ENCODE peak calls at places on chromosomes 1 and 21, in six cellular contexts. G, F, K, Q, H and U are unnamed samples.

GRCh38 chr1:197807739-197808453 is 32.6 kb upstream of the DENND1B start:
- DNase-seq in G (no peak), F (no peak), K (no peak), Q (no peak), H (no peak), U (no peak)

GRCh38 chr1:203995228-203995627 is 77.7 kb upstream of the SOX13 start:
- DNase-seq in G (no peak), F (no peak), K (no peak), Q (no peak), H (no peak), U (no peak)

GRCh38 chr1:32094721-32095521 is 12.9 kb upstream of the KPNA6 start:
- DNase-seq in G (no peak), F (no peak), K (no peak), Q (no peak), H (no peak), U (no peak)

GRCh38 chr1:246788895-246789338 is 64.7 kb downstream of the SCCPDH start:
- DNase-seq in G (no peak), F (no peak), K (no peak), Q (no peak), H (peak), U (no peak)

GRCh38 chr1:13930151-13930550 is 230.2 kb downstream of the PRDM2 start:
- DNase-seq in G (no peak), F (no peak), K (no peak), Q (no peak), H (peak), U (no peak)

GRCh38 chr21:41706678-41707077 is 60.2 kb downstream of the RIPK4 start:
- DNase-seq in G (no peak), F (no peak), K (no peak), Q (no peak), H (no peak), U (no peak)

GRCh38 chr1:20735581-20736111 is 3.1 kb upstream of the SH2D5 start:
- DNase-seq in G (no peak), F (peak), K (no peak), Q (peak), H (no peak), U (no peak)

GRCh38 chr1:26254404-26254803 is 20.4 kb downstream of the CEP85 start:
- DNase-seq in G (no peak), F (no peak), K (no peak), Q (no peak), H (no peak), U (no peak)

GRCh38 chr1:24308365-24309015 is 10.7 kb upstream of the GRHL3 start:
- DNase-seq in G (no peak), F (no peak), K (no peak), Q (no peak), H (peak), U (no peak)

GRCh38 chr1:72282271-72282656 is at the start of gene NEGR1:
- DNase-seq in G (peak), F (peak), K (peak), Q (peak), H (peak), U (no peak)

GRCh38 chr1:205205055-205205454 is 6.4 kb downstream of the DSTYK start:
- DNase-seq in G (no peak), F (no peak), K (no peak), Q (no peak), H (no peak), U (no peak)

GRCh38 chr1:88502814-88503339 is 181.2 kb upstream of the PKN2 start:
- DNase-seq in G (no peak), F (no peak), K (no peak), Q (no peak), H (no peak), U (no peak)

GRCh38 chr1:10599194-10599861 is 124.6 kb downstream of the PEX14 start:
- DNase-seq in G (no peak), F (no peak), K (peak), Q (no peak), H (no peak), U (no peak)

GRCh38 chr1:17935230-17935629 is 172.4 kb upstream of the IGSF21 start:
- DNase-seq in G (no peak), F (no peak), K (no peak), Q (no peak), H (no peak), U (no peak)

GRCh38 chr1:118987431-118988185 is 535 bp downstream of the TBX15 start:
- DNase-seq in G (no peak), F (no peak), K (no peak), Q (no peak), H (peak), U (no peak)

GRCh38 chr21:45921917-45922316 is 59.7 kb upstream of the COL6A1 start:
- DNase-seq in G (no peak), F (no peak), K (no peak), Q (no peak), H (no peak), U (no peak)

GRCh38 chr1:230011333-230012092 is 55.5 kb upstream of the GALNT2 start:
- DNase-seq in G (no peak), F (no peak), K (no peak), Q (no peak), H (no peak), U (no peak)

GRCh38 chr1:175597206-175597605 is 146.2 kb downstream of the TNR start:
- DNase-seq in G (no peak), F (no peak), K (no peak), Q (no peak), H (no peak), U (no peak)

GRCh38 chr1:201713093-201713810 is 115.7 kb upstream of the IPO9 start:
- DNase-seq in G (peak), F (peak), K (peak), Q (peak), H (peak), U (no peak)

GRCh38 chr1:175222296-175222938 is 29.8 kb upstream of the KIAA0040 start:
- DNase-seq in G (no peak), F (no peak), K (no peak), Q (no peak), H (no peak), U (no peak)

GRCh38 chr1:202069670-202070069 is 53.0 kb upstream of the GPR37L1 start:
- DNase-seq in G (no peak), F (no peak), K (no peak), Q (no peak), H (no peak), U (no peak)